ENCODE peak calls at places on chromosomes 3 and 15, in eight cellular contexts. One of them, this sample, is unnamed.

GRCh38 chr15:98428253-98428989 is 219.9 kb upstream of the IGF1R start:
- DNase-seq in HepG2: peak; percentile 57
- DNase-seq in A549: peak; percentile 85
- DNase-seq in GM12878: no peak
- DNase-seq in K562: peak; percentile 76
- DNase-seq in H1: peak; percentile 49
- DNase-seq in IMR-90: peak; percentile 50
- DNase-seq in SK-N-SH: peak; percentile 87
- DNase-seq in this sample: peak; percentile 48

GRCh38 chr15:40296561-40297230 is 11.0 kb downstream of the PLCB2 start:
- DNase-seq in GM12878: no peak
- DNase-seq in SK-N-SH: no peak
- DNase-seq in HepG2: no peak
- DNase-seq in IMR-90: no peak
- DNase-seq in A549: no peak
- DNase-seq in H1: no peak
- DNase-seq in K562: no peak
- DNase-seq in this sample: no peak

GRCh38 chr3:8888296-8888915 is 74.9 kb downstream of the RAD18 start:
- DNase-seq in IMR-90: peak; percentile 91
- DNase-seq in GM12878: no peak
- DNase-seq in H1: no peak
- DNase-seq in SK-N-SH: no peak
- DNase-seq in HepG2: no peak
- DNase-seq in K562: no peak
- DNase-seq in A549: no peak
- DNase-seq in this sample: no peak

GRCh38 chr3:185280572-185281365 is 26.9 kb upstream of the EHHADH start:
- DNase-seq in IMR-90: peak; percentile 70
- DNase-seq in A549: peak; percentile 56
- DNase-seq in GM12878: peak; percentile 23
- DNase-seq in H1: no peak
- DNase-seq in HepG2: peak; percentile 78
- DNase-seq in K562: peak; percentile 61
- DNase-seq in SK-N-SH: peak; percentile 54
- DNase-seq in this sample: peak; percentile 75

GRCh38 chr15:84934942-84935729 is 46.5 kb upstream of the PDE8A start:
- DNase-seq in H1: no peak
- DNase-seq in SK-N-SH: no peak
- DNase-seq in GM12878: no peak
- DNase-seq in IMR-90: no peak
- DNase-seq in K562: no peak
- DNase-seq in A549: no peak
- DNase-seq in HepG2: peak; percentile 31
- DNase-seq in this sample: no peak

GRCh38 chr3:127710473-127710941 is 37.8 kb downstream of the ABTB1 start:
- DNase-seq in HepG2: no peak
- DNase-seq in GM12878: no peak
- DNase-seq in A549: peak; percentile 15
- DNase-seq in H1: no peak
- DNase-seq in IMR-90: no peak
- DNase-seq in K562: no peak
- DNase-seq in SK-N-SH: no peak
- DNase-seq in this sample: no peak

GRCh38 chr15:100330629-100331215 is 11.1 kb downstream of the ADAMTS17 start:
- DNase-seq in K562: no peak
- DNase-seq in IMR-90: no peak
- DNase-seq in HepG2: no peak
- DNase-seq in H1: no peak
- DNase-seq in GM12878: no peak
- DNase-seq in SK-N-SH: no peak
- DNase-seq in A549: no peak
- DNase-seq in this sample: no peak

GRCh38 chr3:73499787-73500186 is 125.0 kb downstream of the PDZRN3 start:
- DNase-seq in IMR-90: no peak
- DNase-seq in GM12878: no peak
- DNase-seq in A549: no peak
- DNase-seq in HepG2: no peak
- DNase-seq in H1: no peak
- DNase-seq in SK-N-SH: no peak
- DNase-seq in K562: no peak
- DNase-seq in this sample: no peak

GRCh38 chr15:92665100-92665555 is 9.6 kb upstream of the FAM174B start:
- DNase-seq in SK-N-SH: no peak
- DNase-seq in GM12878: peak; percentile 53
- DNase-seq in HepG2: no peak
- DNase-seq in A549: no peak
- DNase-seq in IMR-90: peak; percentile 69
- DNase-seq in K562: no peak
- DNase-seq in H1: no peak
- DNase-seq in this sample: no peak

GRCh38 chr3:65955792-65956477 is 82.8 kb downstream of the MAGI1 start:
- DNase-seq in H1: no peak
- DNase-seq in A549: no peak
- DNase-seq in HepG2: peak; percentile 93
- DNase-seq in IMR-90: peak; percentile 88
- DNase-seq in GM12878: no peak
- DNase-seq in K562: no peak
- DNase-seq in SK-N-SH: no peak
- DNase-seq in this sample: peak; percentile 77

GRCh38 chr3:183006396-183007002 is 26.2 kb upstream of the DCUN1D1 start:
- DNase-seq in GM12878: no peak
- DNase-seq in H1: no peak
- DNase-seq in A549: no peak
- DNase-seq in SK-N-SH: no peak
- DNase-seq in IMR-90: no peak
- DNase-seq in K562: no peak
- DNase-seq in HepG2: no peak
- DNase-seq in this sample: no peak
- TF ChIP-seq RAD21 in GM12878: no peak
- TF ChIP-seq RAD21 in H1: no peak
- TF ChIP-seq RAD21 in A549: no peak
- TF ChIP-seq RAD21 in SK-N-SH: no peak
- TF ChIP-seq RAD21 in IMR-90: no peak
- TF ChIP-seq RAD21 in K562: no peak
- TF ChIP-seq RAD21 in HepG2: no peak
- TF ChIP-seq RAD21 in this sample: no peak

DNA sequence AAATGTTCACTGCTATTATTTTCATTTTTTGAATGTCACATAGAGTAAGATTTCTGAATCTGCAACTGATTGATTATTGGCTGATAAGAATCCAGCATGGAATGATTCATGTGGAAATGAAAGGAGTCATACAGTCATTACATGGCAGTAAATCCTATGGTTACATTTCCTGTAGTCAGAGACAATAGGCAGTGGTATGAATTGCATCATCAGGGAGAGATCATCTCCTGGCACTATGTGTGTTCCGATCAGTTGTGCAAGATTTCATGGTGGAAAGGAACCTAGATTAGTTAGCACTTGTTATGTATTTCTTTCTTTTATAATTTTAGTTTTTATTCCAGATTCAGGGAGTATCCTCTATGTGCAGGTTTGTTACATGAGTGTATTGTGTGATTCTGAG is 38.8 kb downstream of the SLC12A1 start:
- DNase-seq in GM12878: no peak
- DNase-seq in H1: no peak
- DNase-seq in IMR-90: no peak
- DNase-seq in HepG2: no peak
- DNase-seq in A549: no peak
- DNase-seq in K562: no peak
- DNase-seq in SK-N-SH: no peak
- DNase-seq in this sample: no peak
- TF ChIP-seq RAD21 in GM12878: no peak
- TF ChIP-seq RAD21 in H1: no peak
- TF ChIP-seq RAD21 in IMR-90: no peak
- TF ChIP-seq RAD21 in HepG2: no peak
- TF ChIP-seq RAD21 in A549: no peak
- TF ChIP-seq RAD21 in K562: no peak
- TF ChIP-seq RAD21 in SK-N-SH: no peak
- TF ChIP-seq RAD21 in this sample: no peak

DNA sequence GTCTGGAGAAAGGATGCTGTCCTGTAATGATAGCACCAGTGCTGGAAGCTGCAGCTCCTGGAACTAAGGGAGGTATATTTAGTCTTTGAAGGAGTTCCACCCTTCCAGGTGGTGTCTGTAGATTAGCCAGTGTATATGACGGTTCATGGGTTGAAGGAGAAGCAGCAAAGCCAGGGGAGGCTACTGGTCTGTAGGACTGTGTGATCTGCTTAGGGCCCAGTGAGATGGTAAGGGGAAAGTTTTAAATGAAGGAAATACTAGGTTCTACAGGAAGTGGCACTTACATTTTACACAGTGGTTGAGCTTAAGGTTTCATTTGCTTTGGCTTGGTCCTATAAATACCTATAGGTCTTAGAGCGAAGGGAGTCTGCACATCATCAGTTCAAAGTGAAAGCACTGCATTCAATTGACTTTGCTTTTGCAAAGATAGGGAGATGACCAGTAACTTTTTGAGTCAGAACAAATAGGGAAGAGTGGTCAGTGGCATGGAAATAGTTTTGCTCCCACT is 5.6 kb downstream of the SLC25A38 start:
- DNase-seq in HepG2: no peak
- DNase-seq in K562: peak; percentile 88
- DNase-seq in A549: no peak
- DNase-seq in IMR-90: no peak
- DNase-seq in H1: no peak
- DNase-seq in SK-N-SH: no peak
- DNase-seq in GM12878: peak; percentile 89
- DNase-seq in this sample: no peak
- TF ChIP-seq RAD21 in HepG2: no peak
- TF ChIP-seq RAD21 in K562: no peak
- TF ChIP-seq RAD21 in A549: no peak
- TF ChIP-seq RAD21 in IMR-90: no peak
- TF ChIP-seq RAD21 in H1: no peak
- TF ChIP-seq RAD21 in SK-N-SH: no peak
- TF ChIP-seq RAD21 in GM12878: no peak
- TF ChIP-seq RAD21 in this sample: no peak

GRCh38 chr3:114714237-114714636 is 420.4 kb downstream of the TIGIT start:
- DNase-seq in IMR-90: no peak
- DNase-seq in K562: no peak
- DNase-seq in H1: no peak
- DNase-seq in SK-N-SH: no peak
- DNase-seq in A549: no peak
- DNase-seq in HepG2: no peak
- DNase-seq in GM12878: no peak
- DNase-seq in this sample: no peak
- TF ChIP-seq RAD21 in IMR-90: no peak
- TF ChIP-seq RAD21 in K562: no peak
- TF ChIP-seq RAD21 in H1: no peak
- TF ChIP-seq RAD21 in SK-N-SH: no peak
- TF ChIP-seq RAD21 in A549: no peak
- TF ChIP-seq RAD21 in HepG2: no peak
- TF ChIP-seq RAD21 in GM12878: no peak
- TF ChIP-seq RAD21 in this sample: no peak

GRCh38 chr15:37221671-37222207 is 121.4 kb upstream of the MEIS2 start:
- DNase-seq in A549: no peak
- DNase-seq in H1: no peak
- DNase-seq in SK-N-SH: peak; percentile 7
- DNase-seq in GM12878: no peak
- DNase-seq in IMR-90: no peak
- DNase-seq in K562: no peak
- DNase-seq in HepG2: no peak
- DNase-seq in this sample: no peak
- TF ChIP-seq RAD21 in A549: no peak
- TF ChIP-seq RAD21 in H1: no peak
- TF ChIP-seq RAD21 in SK-N-SH: peak; percentile 39
- TF ChIP-seq RAD21 in GM12878: no peak
- TF ChIP-seq RAD21 in IMR-90: no peak
- TF ChIP-seq RAD21 in K562: no peak
- TF ChIP-seq RAD21 in HepG2: no peak
- TF ChIP-seq RAD21 in this sample: no peak

DNA sequence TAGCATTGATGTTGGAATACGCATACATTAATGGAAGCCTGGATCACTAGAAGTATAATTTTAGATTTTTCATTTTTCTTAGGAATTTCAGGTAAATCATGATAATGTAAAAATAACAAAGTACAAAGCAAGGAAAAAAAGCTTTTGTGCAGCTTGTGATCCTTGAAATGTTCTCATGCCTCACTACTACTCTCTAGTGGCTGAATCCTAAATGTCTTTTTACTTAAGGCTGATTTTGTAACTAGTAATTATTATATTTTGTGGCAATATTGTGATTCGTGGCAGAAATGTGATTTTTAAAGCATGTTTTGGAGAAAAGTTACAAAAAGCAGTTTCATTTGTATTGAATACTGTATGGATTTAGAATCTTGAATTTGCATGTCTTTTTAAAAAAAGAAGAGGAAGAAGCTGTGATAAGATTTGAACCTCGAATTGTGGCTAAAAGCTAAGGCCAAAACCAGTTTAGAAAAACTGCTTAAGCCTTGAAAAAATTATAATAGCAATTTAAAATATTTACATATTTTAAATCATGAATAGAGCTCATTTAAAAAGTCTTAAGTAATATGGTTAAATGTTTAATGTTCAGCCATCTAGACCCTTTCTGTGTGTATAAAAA is 39.0 kb downstream of the U2SURP start:
- DNase-seq in SK-N-SH: no peak
- DNase-seq in GM12878: no peak
- DNase-seq in H1: no peak
- DNase-seq in IMR-90: peak; percentile 56
- DNase-seq in K562: no peak
- DNase-seq in A549: no peak
- DNase-seq in HepG2: no peak
- DNase-seq in this sample: no peak
- TF ChIP-seq RAD21 in SK-N-SH: peak; percentile 27
- TF ChIP-seq RAD21 in GM12878: peak; percentile 34
- TF ChIP-seq RAD21 in H1: no peak
- TF ChIP-seq RAD21 in IMR-90: peak; percentile 40
- TF ChIP-seq RAD21 in K562: peak; percentile 39
- TF ChIP-seq RAD21 in A549: peak; percentile 31
- TF ChIP-seq RAD21 in HepG2: no peak
- TF ChIP-seq RAD21 in this sample: peak; percentile 26

DNA sequence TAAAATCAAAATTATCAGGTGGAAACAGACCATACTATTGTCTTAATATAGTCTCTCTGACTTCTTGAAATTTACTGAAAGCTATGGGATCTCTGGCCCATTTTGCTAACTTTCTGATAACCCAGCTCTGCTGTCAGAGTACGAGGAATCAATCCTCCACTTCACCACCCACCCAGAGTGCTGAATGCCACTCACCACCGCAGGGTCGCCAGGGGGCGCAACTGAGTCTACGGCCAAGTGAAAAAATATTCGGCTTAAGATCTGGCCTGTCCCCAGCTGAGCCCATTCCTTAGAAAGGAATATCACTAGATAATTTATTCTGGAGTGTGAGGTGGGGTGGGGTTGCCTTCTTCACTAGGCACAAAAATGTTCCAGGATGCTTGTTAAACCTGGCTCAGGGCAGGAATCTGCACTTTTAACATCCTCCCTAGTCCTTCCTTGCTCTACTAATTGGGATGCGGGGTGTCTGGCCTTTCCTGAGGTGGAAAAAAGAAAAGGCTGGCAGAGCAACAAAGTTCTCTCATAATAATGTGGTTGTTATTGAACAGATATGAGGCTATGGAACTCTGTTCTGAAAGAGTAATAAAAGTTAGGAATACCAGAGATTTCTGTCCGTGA is 520.6 kb downstream of the MFSD1 start:
- DNase-seq in A549: peak; percentile 44
- DNase-seq in GM12878: no peak
- DNase-seq in HepG2: peak; percentile 7
- DNase-seq in K562: peak; percentile 24
- DNase-seq in H1: peak; percentile 23
- DNase-seq in IMR-90: peak; percentile 20
- DNase-seq in SK-N-SH: peak; percentile 10
- DNase-seq in this sample: peak; percentile 41
- TF ChIP-seq RAD21 in A549: peak; percentile 59
- TF ChIP-seq RAD21 in GM12878: peak; percentile 65
- TF ChIP-seq RAD21 in HepG2: no peak
- TF ChIP-seq RAD21 in K562: no peak
- TF ChIP-seq RAD21 in H1: peak; percentile 81
- TF ChIP-seq RAD21 in IMR-90: peak; percentile 59
- TF ChIP-seq RAD21 in SK-N-SH: no peak
- TF ChIP-seq RAD21 in this sample: peak; percentile 68

GRCh38 chr15:31296304-31297220 is 30.1 kb upstream of the KLF13 start:
- DNase-seq in K562: no peak
- DNase-seq in GM12878: no peak
- DNase-seq in IMR-90: no peak
- DNase-seq in HepG2: peak; percentile 97
- DNase-seq in SK-N-SH: peak; percentile 12
- DNase-seq in A549: peak; percentile 57
- DNase-seq in H1: no peak
- DNase-seq in this sample: no peak
- TF ChIP-seq RAD21 in K562: no peak
- TF ChIP-seq RAD21 in GM12878: no peak
- TF ChIP-seq RAD21 in IMR-90: no peak
- TF ChIP-seq RAD21 in HepG2: peak; percentile 57
- TF ChIP-seq RAD21 in SK-N-SH: no peak
- TF ChIP-seq RAD21 in A549: peak; percentile 10
- TF ChIP-seq RAD21 in H1: no peak
- TF ChIP-seq RAD21 in this sample: no peak

This sample was measured in HCT116.